ENCODE peak calls at places on chromosomes 11 and 22, in nine cellular contexts. Z, P, Q, Y, D, K, H, U and X are unnamed samples. For H3K9me3, the result is how much of the 10 kb centered on the place peaks cover.

GRCh38 chr11:35148163-35148562 is 9.2 kb downstream of the CD44 start:
- DNase-seq in Z (no peak), P (no peak), Q (no peak), Y (no peak), D (no peak), K (no peak), H (no peak), U (no peak), X (no peak)

GRCh38 chr11:30984442-30984816 is 385.1 kb downstream of the DCDC1 start:
- DNase-seq in Z (no peak), P (no peak), Q (no peak), Y (no peak), D (no peak), K (no peak), H (no peak), U (no peak), X (no peak)

GRCh38 chr22:20430101-20430640 is 7.5 kb downstream of the SCARF2 start:
- DNase-seq in Z (no peak), P (no peak), Q (no peak), Y (no peak), D (no peak), K (peak), H (no peak), U (no peak), X (no peak)

GRCh38 chr22:29330753-29331152 is 15.3 kb upstream of the RASL10A start:
- DNase-seq in Z (no peak), P (no peak), Q (no peak), Y (no peak), D (no peak), K (peak), H (no peak), U (peak), X (no peak)

GRCh38 chr11:120827820-120828219 is 196.1 kb upstream of the TBCEL start:
- DNase-seq in Z (no peak), P (no peak), Q (no peak), Y (no peak), D (no peak), K (no peak), H (no peak), U (no peak), X (no peak)

GRCh38 chr22:49767355-49768062 is 60.2 kb downstream of the BRD1 start:
- DNase-seq in Z (peak), P (no peak), Q (peak), Y (peak), D (peak), K (peak), H (peak), U (no peak), X (peak)

GRCh38 chr11:16945671-16946469 is 68.3 kb downstream of the PLEKHA7 start:
- DNase-seq in Z (peak), P (no peak), Q (peak), Y (peak), D (peak), K (no peak), H (peak), U (peak), X (peak)

GRCh38 chr11:72684236-72684912 is 10.2 kb upstream of the PDE2A start:
- DNase-seq in Z (peak), P (peak), Q (peak), Y (peak), D (peak), K (peak), H (peak), U (peak), X (peak)

GRCh38 chr11:6437993-6438392 is 2.8 kb downstream of the HPX start:
- DNase-seq in Z (no peak), P (no peak), Q (no peak), Y (no peak), D (no peak), K (no peak), H (no peak), U (no peak), X (no peak)

GRCh38 chr11:96228472-96228871 is 114.5 kb downstream of the MAML2 start:
- DNase-seq in Z (no peak), P (peak), Q (no peak), Y (no peak), D (peak), K (peak), H (peak), U (peak), X (peak)

GRCh38 chr11:129721685-129722084 is 94.0 kb upstream of the TMEM45B start:
- DNase-seq in Z (no peak), P (no peak), Q (no peak), Y (no peak), D (no peak), K (no peak), H (no peak), U (no peak), X (no peak)

GRCh38 chr11:97683733-97684132 is 1293.9 kb downstream of the JRKL start:
- DNase-seq in Z (no peak), P (no peak), Q (peak), Y (no peak), D (peak), K (no peak), H (no peak), U (no peak), X (peak)
- H3K9me3 ChIP-seq in Z (under half), P (under half), Q (under half), Y (under half), D (under half), K (under half), H (under half), U (under half), X (under half)

GRCh38 chr11:1219836-1220810 is 2.7 kb upstream of the MUC5B start:
- DNase-seq in Z (peak), P (no peak), Q (no peak), Y (no peak), D (peak), K (peak), H (no peak), U (peak), X (no peak)

GRCh38 chr11:1219446-1219835 is 3.4 kb upstream of the MUC5B start:
- DNase-seq in Z (no peak), P (no peak), Q (no peak), Y (no peak), D (no peak), K (peak), H (no peak), U (peak), X (no peak)

GRCh38 chr11:1218788-1219445 is 3.9 kb upstream of the MUC5B start:
- DNase-seq in Z (no peak), P (no peak), Q (no peak), Y (no peak), D (no peak), K (peak), H (no peak), U (peak), X (no peak)

GRCh38 chr11:1217151-1217550 is 5.7 kb upstream of the MUC5B start:
- DNase-seq in Z (no peak), P (no peak), Q (no peak), Y (no peak), D (no peak), K (peak), H (no peak), U (no peak), X (no peak)

GRCh38 chr11:1218256-1218787 is 4.5 kb upstream of the MUC5B start:
- DNase-seq in Z (no peak), P (no peak), Q (no peak), Y (no peak), D (no peak), K (peak), H (no peak), U (no peak), X (no peak)
- H3K4me3 ChIP-seq in Z (no peak), P (no peak), Q (no peak), Y (no peak), D (no peak), K (no peak), H (no peak), U (no peak), X (no peak)

DNA sequence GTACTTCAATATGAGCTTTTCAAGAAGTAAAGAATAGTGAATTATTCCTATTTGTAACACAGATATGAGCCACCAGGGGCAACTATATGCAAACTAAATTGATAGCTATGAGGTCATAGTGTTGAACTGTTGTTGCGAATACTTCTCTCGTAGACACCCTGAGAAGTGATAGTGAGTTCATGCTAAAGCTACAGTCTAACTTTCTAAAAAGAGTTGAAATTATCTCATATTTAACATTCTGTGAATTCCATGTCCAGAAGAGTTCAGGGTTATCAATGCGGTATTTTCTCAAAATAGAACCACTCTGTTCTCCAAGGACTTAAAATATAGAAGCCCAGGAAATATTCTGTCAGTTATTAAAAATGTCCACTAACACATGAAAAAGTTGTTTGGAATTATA is 185.4 kb downstream of the AASDHPPT start:
- DNase-seq in Z (no peak), P (no peak), Q (no peak), Y (no peak), D (no peak), K (no peak), H (no peak), U (no peak), X (no peak)
- H3K9me3 ChIP-seq in Z (under half), P (under half), Q (under half), Y (under half), D (under half), K (under half), H (under half), U (under half), X (under half)

GRCh38 chr11:19714387-19715363 is 2.0 kb downstream of the NAV2 start:
- DNase-seq in Z (peak), P (peak), Q (no peak), Y (peak), D (peak), K (peak), H (peak), U (peak), X (no peak)

GRCh38 chr11:19713221-19714092 is 820 bp downstream of the NAV2 start:
- DNase-seq in Z (peak), P (no peak), Q (no peak), Y (no peak), D (no peak), K (peak), H (no peak), U (peak), X (no peak)

GRCh38 chr11:19714093-19714386 is 1.4 kb downstream of the NAV2 start:
- DNase-seq in Z (no peak), P (no peak), Q (no peak), Y (peak), D (peak), K (peak), H (no peak), U (no peak), X (no peak)

GRCh38 chr11:19712281-19713220 is at the start of gene NAV2:
- DNase-seq in Z (peak), P (peak), Q (peak), Y (peak), D (peak), K (peak), H (peak), U (peak), X (peak)

DNA sequence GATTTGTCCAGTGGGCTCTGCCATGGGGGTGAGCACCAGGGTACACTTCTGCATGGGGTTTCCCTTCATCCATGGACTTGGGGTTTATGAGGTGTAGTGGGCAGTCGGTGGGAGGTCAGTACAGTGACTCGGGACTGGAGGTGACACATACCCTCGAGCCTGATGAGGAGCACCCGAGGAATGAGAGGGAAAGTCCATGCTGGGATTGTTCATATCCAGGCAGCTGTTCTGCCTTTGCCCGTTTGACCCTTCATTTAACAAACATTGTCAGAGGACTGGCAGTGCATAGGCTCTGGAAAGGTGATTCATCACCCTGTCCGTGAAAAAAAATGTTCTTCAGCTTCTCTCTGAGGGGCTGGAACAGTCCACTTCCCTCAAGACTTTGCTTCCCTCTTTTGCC is 2.7 kb downstream of the NAV2 start:
- DNase-seq in Z (no peak), P (no peak), Q (no peak), Y (peak), D (peak), K (no peak), H (no peak), U (no peak), X (no peak)
- H3K4me3 ChIP-seq in Z (no peak), P (peak), Q (no peak), Y (peak), D (peak), K (peak), H (peak), U (peak), X (no peak)

DNA sequence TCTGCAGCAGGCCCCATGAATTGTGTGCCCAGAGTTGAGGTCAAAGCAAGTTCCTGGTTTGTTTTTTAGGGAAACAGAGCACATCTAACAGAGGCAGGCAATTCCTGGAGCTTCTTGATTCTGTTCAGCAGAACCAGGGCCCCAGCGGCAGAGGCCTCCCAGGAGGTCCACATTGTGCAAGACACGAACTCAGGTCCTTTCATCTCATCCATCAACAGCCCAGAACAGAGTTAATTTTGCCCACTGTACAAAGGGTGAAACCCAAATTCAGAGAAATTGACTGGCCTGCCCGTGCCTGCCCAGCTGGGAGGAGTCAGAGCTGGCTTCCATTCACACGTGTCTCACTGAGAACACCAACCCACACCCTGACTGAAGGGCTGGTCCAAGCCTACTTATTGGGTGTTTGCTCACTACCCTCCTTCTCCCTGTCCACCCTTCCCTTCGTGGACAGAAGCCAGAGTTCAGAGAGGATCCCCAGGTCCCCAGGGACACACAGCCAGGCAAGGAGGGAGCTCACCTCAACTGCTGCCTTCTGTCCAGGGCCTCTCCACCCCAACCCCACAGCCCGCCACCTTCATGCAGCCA is 607.1 kb downstream of the TBC1D22A start:
- DNase-seq in Z (no peak), P (no peak), Q (no peak), Y (no peak), D (no peak), K (no peak), H (no peak), U (no peak), X (no peak)
- H3K9me3 ChIP-seq in Z (under half), P (under half), Q (under half), Y (under half), D (under half), K (under half), H (under half), U (under half), X (under half)